ENCODE peak calls at places on chromosome 20, in eight cellular contexts. J, X, Y, E, M, K, C and V are unnamed samples.

GRCh38 chr20:29313481-29313880 is 1944.0 kb upstream of the DEFB115 start:
- DNase-seq in C (peak), X (no peak), M (no peak), K (no peak), Y (no peak), J (no peak), E (no peak), V (no peak)

GRCh38 chr20:7708112-7708511 is 232.1 kb downstream of the HAO1 start:
- DNase-seq in Y (no peak), C (no peak), K (no peak), X (no peak), E (no peak), M (no peak), J (no peak), V (no peak)

GRCh38 chr20:44287272-44288097 is 23.5 kb downstream of the FITM2 start:
- DNase-seq in M (no peak), C (no peak), J (peak), E (no peak), K (no peak), X (no peak), Y (no peak), V (peak)

GRCh38 chr20:46218656-46219055 is 89.6 kb downstream of the CDH22 start:
- DNase-seq in J (no peak), C (peak), Y (no peak), E (no peak), X (no peak), M (peak), K (no peak), V (no peak)

GRCh38 chr20:31708839-31709534 is 13.7 kb downstream of the BCL2L1 start:
- DNase-seq in J (no peak), K (no peak), Y (no peak), X (no peak), E (peak), C (no peak), M (no peak), V (no peak)

GRCh38 chr20:13009682-13010406 is 1.1 kb downstream of the SPTLC3 start:
- DNase-seq in M (no peak), Y (peak), C (no peak), K (no peak), X (no peak), J (no peak), E (peak), V (peak)

GRCh38 chr20:5131502-5131901 is 4.7 kb downstream of the CDS2 start:
- DNase-seq in E (no peak), M (no peak), K (no peak), J (no peak), C (no peak), Y (no peak), X (no peak), V (no peak)

GRCh38 chr20:1033751-1034419 is 31.8 kb upstream of the RSPO4 start:
- DNase-seq in K (no peak), Y (no peak), X (no peak), C (no peak), M (no peak), E (peak), J (no peak), V (no peak)

GRCh38 chr20:46784450-46785127 is 75.1 kb downstream of the SLC2A10 start:
- DNase-seq in C (no peak), M (no peak), J (no peak), E (no peak), X (no peak), Y (peak), K (no peak), V (no peak)

GRCh38 chr20:46111028-46111835 is 6.9 kb upstream of the CD40 start:
- DNase-seq in C (no peak), M (peak), X (no peak), Y (peak), J (no peak), E (peak), K (peak), V (no peak)

GRCh38 chr20:21982559-21982958 is 277.1 kb downstream of the PAX1 start:
- DNase-seq in K (no peak), M (no peak), C (no peak), X (no peak), Y (no peak), E (no peak), J (no peak), V (no peak)

GRCh38 chr20:48640871-48641270 is 186.9 kb downstream of the PREX1 start:
- DNase-seq in M (no peak), C (no peak), Y (no peak), X (no peak), J (no peak), E (no peak), K (no peak), V (no peak)

GRCh38 chr20:11976966-11977365 is 59.3 kb downstream of the BTBD3 start:
- DNase-seq in E (no peak), J (no peak), K (no peak), X (no peak), C (no peak), Y (no peak), M (no peak), V (no peak)

GRCh38 chr20:3681931-3682820 is at the start of gene ADAM33:
- DNase-seq in C (peak), K (no peak), M (no peak), X (peak), Y (peak), J (peak), E (no peak), V (no peak)

GRCh38 chr20:38445901-38446425 is 10.8 kb upstream of the SNHG17 start:
- DNase-seq in Y (no peak), E (no peak), C (no peak), J (no peak), X (no peak), K (no peak), M (no peak), V (no peak)

GRCh38 chr20:53706511-53707031 is 112.9 kb upstream of the ZNF217 start:
- DNase-seq in K (no peak), M (no peak), C (no peak), E (peak), J (no peak), Y (no peak), X (no peak), V (peak)

GRCh38 chr20:25237610-25238318 is 10.1 kb upstream of the PYGB start:
- DNase-seq in M (no peak), K (peak), J (no peak), X (no peak), E (no peak), C (peak), Y (peak), V (peak)

GRCh38 chr20:35007413-35007812 is 51.7 kb downstream of the MYH7B start:
- DNase-seq in M (no peak), E (no peak), X (no peak), K (peak), J (no peak), Y (no peak), C (no peak), V (no peak)

GRCh38 chr20:3677733-3678132 is 4.1 kb downstream of the ADAM33 start:
- DNase-seq in C (peak), X (no peak), K (no peak), E (no peak), J (peak), Y (no peak), M (no peak), V (peak)

GRCh38 chr20:43710370-43711044 is 16.3 kb downstream of the GTSF1L start:
- DNase-seq in M (no peak), Y (no peak), J (no peak), E (peak), X (no peak), C (no peak), K (no peak), V (no peak)

GRCh38 chr20:11850901-11851300 is 66.8 kb upstream of the BTBD3 start:
- DNase-seq in C (no peak), K (no peak), X (no peak), Y (no peak), M (no peak), J (no peak), E (no peak), V (no peak)

GRCh38 chr20:56708991-56709390 is 79.9 kb downstream of the TFAP2C start:
- DNase-seq in J (no peak), X (no peak), M (no peak), K (no peak), C (no peak), Y (no peak), E (no peak), V (no peak)

GRCh38 chr20:2144850-2145249 is 43.2 kb downstream of the STK35 start:
- DNase-seq in E (no peak), J (no peak), C (no peak), M (no peak), K (no peak), X (no peak), Y (no peak), V (no peak)

GRCh38 chr20:53208110-53208908 is 236.2 kb downstream of the TSHZ2 start:
- DNase-seq in Y (no peak), C (no peak), X (peak), K (no peak), M (no peak), E (peak), J (no peak), V (no peak)

GRCh38 chr20:50043573-50044352 is 61.0 kb downstream of the SNAI1 start:
- DNase-seq in K (no peak), J (no peak), C (no peak), X (no peak), E (no peak), M (no peak), Y (no peak), V (no peak)
- TF ChIP-seq CTCF in K (no peak), J (no peak), C (no peak), X (no peak), E (no peak), M (peak), Y (no peak), V (no peak)

DNA sequence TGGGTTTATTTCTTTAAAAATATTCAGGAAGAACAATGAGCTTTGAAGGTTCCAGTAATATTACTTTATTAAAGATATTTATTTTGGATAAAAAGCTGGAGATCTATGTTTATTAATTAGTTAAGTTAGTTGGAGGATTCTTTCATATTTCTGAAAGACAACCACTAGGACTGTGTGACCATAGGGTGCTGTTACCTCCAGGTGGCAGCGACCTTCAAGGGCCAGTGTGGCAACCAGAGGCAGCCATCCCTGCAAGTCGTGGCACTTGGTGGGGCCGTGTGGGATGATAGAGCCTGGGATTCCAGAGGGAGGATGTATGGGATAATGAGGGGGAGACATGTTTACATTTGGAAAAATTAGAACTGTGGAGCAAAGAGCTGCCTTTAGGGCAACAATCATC is 95.5 kb upstream of the SCP2D1 start:
- DNase-seq in C (no peak), K (no peak), X (no peak), J (no peak), M (no peak), Y (no peak), E (no peak), V (no peak)
- TF ChIP-seq CTCF in C (no peak), K (no peak), X (no peak), J (no peak), M (peak), Y (no peak), E (peak), V (no peak)

GRCh38 chr20:16944753-16945152 is 196.6 kb downstream of the OTOR start:
- DNase-seq in C (no peak), E (no peak), M (no peak), X (no peak), J (no peak), Y (no peak), K (no peak), V (no peak)
- TF ChIP-seq CTCF in C (no peak), E (no peak), M (no peak), X (no peak), J (no peak), Y (no peak), K (no peak), V (no peak)

DNA sequence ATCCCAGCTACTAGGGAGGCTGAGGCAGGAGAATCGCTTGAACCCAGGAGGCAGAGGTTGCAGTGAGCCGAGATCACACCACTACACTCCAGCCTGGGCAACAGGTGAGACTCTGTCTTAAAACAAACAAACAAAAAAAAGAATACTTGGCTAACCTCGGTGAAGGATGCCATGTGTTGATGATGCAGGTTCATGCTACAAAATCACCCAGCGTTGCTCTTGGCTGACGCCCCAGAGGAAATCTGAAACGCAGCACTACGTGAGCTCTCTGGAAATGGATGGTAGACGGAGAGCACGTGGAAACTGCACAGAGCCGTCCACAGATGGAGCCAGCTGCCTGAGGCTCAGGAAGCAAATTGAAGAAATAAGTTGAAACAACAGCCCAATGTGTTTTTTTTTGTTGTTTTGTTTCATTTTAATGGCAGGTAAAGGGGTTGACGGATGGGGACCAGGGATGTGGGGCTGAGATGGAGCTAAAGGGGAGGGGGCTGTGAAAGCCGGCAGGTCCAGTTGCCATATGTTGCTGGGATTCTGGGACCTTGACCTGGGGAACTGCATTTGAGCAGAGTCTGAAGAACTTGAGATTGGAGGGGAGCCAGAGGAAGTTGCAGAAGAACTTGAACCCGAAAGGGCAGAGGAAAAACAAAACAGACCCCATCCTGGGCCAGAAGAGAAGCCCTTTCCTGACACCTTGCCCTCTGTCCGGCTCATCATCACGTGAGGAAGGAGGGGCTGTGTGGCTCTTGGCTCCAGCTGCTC is 12.8 kb upstream of the MANBAL start:
- DNase-seq in M (peak), K (peak), C (peak), J (peak), Y (peak), E (peak), X (no peak), V (peak)
- TF ChIP-seq CTCF in M (peak), K (peak), C (no peak), J (peak), Y (no peak), E (peak), X (no peak), V (peak)

GRCh38 chr20:59954718-59955117 is 3.5 kb upstream of the CDH26 start:
- DNase-seq in X (no peak), J (no peak), E (no peak), C (no peak), Y (no peak), K (no peak), M (no peak), V (no peak)

GRCh38 chr20:59958123-59958522 is at the start of gene CDH26:
- DNase-seq in K (no peak), X (no peak), M (no peak), J (no peak), Y (no peak), C (no peak), E (no peak), V (no peak)

GRCh38 chr20:59949911-59950310 is 8.3 kb upstream of the CDH26 start:
- DNase-seq in E (no peak), C (no peak), M (no peak), K (no peak), Y (no peak), J (no peak), X (no peak), V (no peak)

GRCh38 chr20:59958626-59959025 is 403 bp downstream of the CDH26 start:
- DNase-seq in M (peak), E (no peak), K (no peak), C (no peak), J (no peak), Y (no peak), X (no peak), V (no peak)

GRCh38 chr20:59955131-59955796 is 3.0 kb upstream of the CDH26 start:
- DNase-seq in J (no peak), K (no peak), E (peak), C (peak), M (peak), X (no peak), Y (no peak), V (no peak)
- TF ChIP-seq CTCF in J (peak), K (peak), E (peak), C (peak), M (peak), X (peak), Y (no peak), V (peak)

DNA sequence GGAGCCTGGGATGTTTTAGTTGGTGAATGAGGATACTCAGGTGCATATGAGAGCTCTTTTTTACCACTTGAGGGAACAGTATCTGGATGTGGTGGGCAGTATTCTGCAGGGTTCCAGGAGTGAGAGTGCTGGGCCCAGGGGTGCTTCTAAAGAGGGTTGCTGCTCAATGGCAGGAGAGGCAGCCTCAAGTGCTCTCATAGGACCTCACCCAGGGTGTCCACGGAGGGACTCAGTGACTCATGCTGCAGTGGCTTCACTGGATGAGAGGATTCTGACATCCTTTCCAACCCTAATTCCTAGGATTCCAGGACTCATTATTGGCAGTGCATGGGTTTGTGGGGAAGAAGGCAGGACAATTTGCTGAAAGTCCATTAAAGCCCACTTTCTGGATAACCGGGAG is 176.6 kb upstream of the FERMT1 start:
- DNase-seq in E (no peak), K (no peak), Y (no peak), X (no peak), J (no peak), C (no peak), M (no peak), V (no peak)
- TF ChIP-seq CTCF in E (no peak), K (no peak), Y (no peak), X (no peak), J (no peak), C (no peak), M (no peak), V (no peak)

GRCh38 chr20:36997121-36997520 is 45.6 kb upstream of the SAMHD1 start:
- DNase-seq in Y (no peak), J (no peak), E (no peak), K (no peak), M (no peak), X (no peak), C (no peak), V (no peak)

GRCh38 chr20:36988494-36988966 is 37.0 kb upstream of the SAMHD1 start:
- DNase-seq in M (no peak), X (no peak), Y (no peak), E (peak), C (no peak), J (no peak), K (no peak), V (peak)

GRCh38 chr20:36998652-36999051 is 47.1 kb upstream of the SAMHD1 start:
- DNase-seq in C (no peak), E (no peak), Y (no peak), K (no peak), M (no peak), X (no peak), J (no peak), V (no peak)

GRCh38 chr20:36991708-36992107 is 40.2 kb upstream of the SAMHD1 start:
- DNase-seq in E (no peak), M (no peak), J (no peak), C (no peak), K (no peak), Y (no peak), X (no peak), V (no peak)

DNA sequence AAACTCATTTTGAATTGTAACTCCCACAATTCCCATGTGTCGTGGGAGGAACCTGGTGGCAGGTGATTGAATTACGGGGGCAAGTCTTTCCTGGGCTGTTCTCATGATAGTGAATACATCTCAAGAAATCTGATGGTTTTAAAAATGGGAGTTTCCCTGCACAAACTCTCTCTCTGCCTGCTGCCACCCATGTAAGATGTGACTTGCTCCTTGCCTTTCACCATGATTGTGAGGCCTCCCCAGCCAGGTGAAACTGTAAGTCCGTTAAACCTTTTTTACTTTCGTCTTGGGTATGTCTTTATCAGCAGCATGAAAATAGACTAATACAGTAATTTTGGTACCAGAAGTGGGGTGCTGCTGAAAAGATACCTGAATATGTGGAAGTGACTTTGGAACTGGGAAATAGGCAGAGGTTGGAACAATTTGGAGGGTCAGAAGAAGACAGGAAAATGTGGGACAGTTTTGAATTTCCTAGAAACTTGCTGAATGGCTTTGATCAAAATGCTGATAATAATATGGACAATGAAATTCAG is 41.4 kb upstream of the SAMHD1 start:
- DNase-seq in E (no peak), M (no peak), K (no peak), X (no peak), J (no peak), Y (no peak), C (no peak), V (no peak)
- TF ChIP-seq CTCF in E (no peak), M (no peak), K (no peak), X (peak), J (no peak), Y (no peak), C (no peak), V (no peak)

GRCh38 chr20:19785173-19785799 is 27.2 kb downstream of the RIN2 start:
- DNase-seq in C (no peak), J (no peak), K (no peak), E (no peak), Y (no peak), X (no peak), M (no peak), V (peak)
- TF ChIP-seq CTCF in C (no peak), J (no peak), K (no peak), E (peak), Y (no peak), X (no peak), M (no peak), V (no peak)